ENCODE peak calls at places on chromosomes 12 and 14, in ten cellular contexts. L is IMR-90; R is coronary artery; N is thoracic aorta; S is hepatocyte; W is endodermal cell; Y is B cell; X is nephron progenitor cell; A is CD4-positive, alpha-beta T cell; K is bronchial epithelial cell. C is an unnamed sample.

GRCh38 chr14:74875941-74876913 is at the start of gene PROX2:
- DNase-seq in L (no peak), R (no peak), N (no peak), S (no peak), W (no peak), Y (peak), X (no peak), A (no peak), K (no peak), C (peak)

GRCh38 chr12:131831021-131831571 is 2.9 kb downstream of the MMP17 start:
- DNase-seq in L (no peak), R (no peak), N (no peak), S (peak), W (peak), Y (peak), X (peak), A (no peak), K (no peak), C (no peak)

GRCh38 chr12:101599311-101599710 is 4.5 kb downstream of the MYBPC1 start:
- DNase-seq in L (no peak), R (no peak), N (no peak), S (no peak), W (no peak), Y (no peak), X (no peak), A (no peak), K (no peak), C (no peak)

GRCh38 chr12:59927041-59927440 is 331.2 kb downstream of the SLC16A7 start:
- DNase-seq in L (peak), R (no peak), N (no peak), S (no peak), W (no peak), Y (no peak), X (no peak), A (no peak), K (peak), C (no peak)

GRCh38 chr12:113184098-113184899 is 979 bp downstream of the DDX54 start:
- DNase-seq in L (no peak), R (peak), N (peak), S (no peak), W (no peak), Y (no peak), X (no peak), A (no peak), K (no peak), C (no peak)

GRCh38 chr14:55336161-55336560 is 64.9 kb downstream of the FBXO34 start:
- DNase-seq in L (no peak), R (no peak), N (no peak), S (no peak), W (no peak), Y (no peak), X (no peak), A (no peak), K (peak), C (no peak)

GRCh38 chr14:76352639-76353281 is 23.2 kb upstream of the ESRRB start:
- DNase-seq in L (peak), R (no peak), N (no peak), S (peak), W (peak), Y (peak), X (peak), A (peak), K (no peak), C (peak)

GRCh38 chr12:105262461-105263184 is 26.6 kb upstream of the APPL2 start:
- DNase-seq in L (no peak), R (no peak), N (no peak), S (no peak), W (peak), Y (no peak), X (no peak), A (no peak), K (no peak), C (no peak)

GRCh38 chr12:2691001-2691339 is 103.8 kb upstream of the FKBP4 start:
- DNase-seq in L (peak), R (peak), N (no peak), S (peak), W (peak), Y (peak), X (peak), A (peak), K (peak), C (peak)

GRCh38 chr12:57839996-57840395 is 6.5 kb downstream of the CTDSP2 start:
- DNase-seq in L (no peak), R (no peak), N (no peak), S (no peak), W (no peak), Y (no peak), X (no peak), A (no peak), K (no peak), C (no peak)

GRCh38 chr12:110935588-110935987 is 15.2 kb upstream of the MYL2 start:
- DNase-seq in L (no peak), R (no peak), N (no peak), S (no peak), W (no peak), Y (no peak), X (no peak), A (no peak), K (peak), C (no peak)

GRCh38 chr12:59093090-59093489 is 172.8 kb upstream of the LRIG3 start:
- DNase-seq in L (peak), R (no peak), N (no peak), S (no peak), W (no peak), Y (no peak), X (no peak), A (no peak), K (peak), C (no peak)

GRCh38 chr12:57460457-57461325 is 1.1 kb downstream of the GLI1 start:
- DNase-seq in L (no peak), R (no peak), N (no peak), S (peak), W (peak), Y (peak), X (peak), A (no peak), K (no peak), C (no peak)

GRCh38 chr14:73272393-73272792 is 35.1 kb downstream of the PAPLN start:
- DNase-seq in L (no peak), R (no peak), N (no peak), S (no peak), W (no peak), Y (no peak), X (no peak), A (no peak), K (no peak), C (no peak)

GRCh38 chr12:91326043-91327027 is 143.7 kb upstream of the DCN start:
- DNase-seq in L (peak), R (no peak), N (peak), S (peak), W (peak), Y (peak), X (peak), A (peak), K (peak), C (no peak)

GRCh38 chr14:88825078-88825458 is 617 bp downstream of the TTC8 start:
- DNase-seq in L (peak), R (no peak), N (no peak), S (no peak), W (no peak), Y (no peak), X (no peak), A (no peak), K (no peak), C (no peak)

GRCh38 chr12:53344824-53345485 is 8.8 kb upstream of the SP7 start:
- DNase-seq in L (peak), R (peak), N (no peak), S (peak), W (peak), Y (peak), X (peak), A (peak), K (peak), C (peak)

GRCh38 chr12:127881371-127882140 is 385.4 kb upstream of the TMEM132C start:
- DNase-seq in L (no peak), R (no peak), N (no peak), S (no peak), W (no peak), Y (no peak), X (no peak), A (no peak), K (no peak), C (no peak)

GRCh38 chr14:41558527-41558926 is 48.1 kb upstream of the LRFN5 start:
- DNase-seq in L (no peak), R (no peak), N (no peak), S (no peak), W (no peak), Y (no peak), X (no peak), A (no peak), K (no peak), C (no peak)

GRCh38 chr14:53792909-53793308 is 163.7 kb downstream of the BMP4 start:
- DNase-seq in L (no peak), R (no peak), N (no peak), S (no peak), W (peak), Y (no peak), X (no peak), A (no peak), K (no peak), C (no peak)

GRCh38 chr12:94596596-94596995 is 53.8 kb downstream of the TMCC3 start:
- DNase-seq in L (peak), R (no peak), N (no peak), S (no peak), W (no peak), Y (no peak), X (no peak), A (no peak), K (peak), C (no peak)

GRCh38 chr14:100747021-100747586 is 20.4 kb downstream of the DLK1 start:
- DNase-seq in L (peak), R (peak), N (no peak), S (peak), W (peak), Y (no peak), X (no peak), A (no peak), K (peak), C (no peak)

GRCh38 chr14:50812180-50812579 is 18.8 kb downstream of the NIN start:
- DNase-seq in L (no peak), R (no peak), N (no peak), S (no peak), W (no peak), Y (no peak), X (no peak), A (no peak), K (no peak), C (no peak)

GRCh38 chr14:91511014-91511466 is 930 bp upstream of the PPP4R3A start:
- DNase-seq in L (peak), R (no peak), N (no peak), S (no peak), W (no peak), Y (no peak), X (no peak), A (no peak), K (peak), C (no peak)

GRCh38 chr12:77364400-77364799 is 299.0 kb upstream of the E2F7 start:
- DNase-seq in L (no peak), R (no peak), N (no peak), S (no peak), W (no peak), Y (no peak), X (no peak), A (no peak), K (no peak), C (no peak)

GRCh38 chr12:4369548-4369947 is 10.0 kb downstream of the FGF23 start:
- DNase-seq in L (no peak), R (no peak), N (no peak), S (no peak), W (no peak), Y (no peak), X (no peak), A (no peak), K (no peak), C (no peak)

GRCh38 chr14:42057176-42057575 is 450.5 kb downstream of the LRFN5 start:
- DNase-seq in L (peak), R (no peak), N (no peak), S (peak), W (no peak), Y (no peak), X (no peak), A (no peak), K (no peak), C (no peak)

GRCh38 chr14:94588311-94588710 is 7.1 kb downstream of the SERPINA5 start:
- DNase-seq in L (no peak), R (no peak), N (no peak), S (no peak), W (no peak), Y (no peak), X (no peak), A (no peak), K (no peak), C (no peak)

GRCh38 chr14:70808402-70809237 is 693 bp downstream of the MAP3K9 start:
- DNase-seq in L (no peak), R (no peak), N (no peak), S (peak), W (peak), Y (peak), X (peak), A (peak), K (no peak), C (no peak)

GRCh38 chr12:71626098-71626497 is 37.5 kb downstream of the ZFC3H1 start:
- DNase-seq in L (no peak), R (no peak), N (no peak), S (no peak), W (no peak), Y (peak), X (no peak), A (no peak), K (no peak), C (no peak)

GRCh38 chr12:25997401-25997973 is 39.0 kb downstream of the RASSF8 start:
- DNase-seq in L (peak), R (no peak), N (no peak), S (no peak), W (no peak), Y (no peak), X (no peak), A (no peak), K (peak), C (no peak)

GRCh38 chr14:22002860-22003284 is 329.3 kb upstream of the OR4E1 start:
- DNase-seq in L (no peak), R (no peak), N (no peak), S (peak), W (peak), Y (no peak), X (peak), A (peak), K (no peak), C (no peak)

GRCh38 chr14:71497645-71498086 is 434.6 kb upstream of the RGS6 start:
- DNase-seq in L (peak), R (no peak), N (no peak), S (no peak), W (no peak), Y (no peak), X (no peak), A (no peak), K (peak), C (no peak)

GRCh38 chr12:1473418-1473817 is 121.0 kb downstream of the FBXL14 start:
- DNase-seq in L (no peak), R (no peak), N (no peak), S (no peak), W (peak), Y (peak), X (no peak), A (no peak), K (peak), C (no peak)

GRCh38 chr12:10901427-10901826 is 7.9 kb downstream of the TAS2R13 start:
- DNase-seq in L (no peak), R (no peak), N (no peak), S (no peak), W (no peak), Y (no peak), X (no peak), A (no peak), K (peak), C (no peak)
- TF ChIP-seq CTCF in L (no peak), R (no peak), N (no peak), S (peak), W (peak), Y (no peak), X (no peak), A (no peak), K (peak), C (no peak)

GRCh38 chr12:31928246-31929139 is 30.7 kb upstream of the RESF1 start:
- DNase-seq in L (no peak), R (no peak), N (no peak), S (no peak), W (no peak), Y (no peak), X (no peak), A (peak), K (peak), C (no peak)

GRCh38 chr12:31929140-31929526 is 30.1 kb upstream of the RESF1 start:
- DNase-seq in L (no peak), R (no peak), N (no peak), S (no peak), W (no peak), Y (no peak), X (no peak), A (no peak), K (no peak), C (no peak)

DNA sequence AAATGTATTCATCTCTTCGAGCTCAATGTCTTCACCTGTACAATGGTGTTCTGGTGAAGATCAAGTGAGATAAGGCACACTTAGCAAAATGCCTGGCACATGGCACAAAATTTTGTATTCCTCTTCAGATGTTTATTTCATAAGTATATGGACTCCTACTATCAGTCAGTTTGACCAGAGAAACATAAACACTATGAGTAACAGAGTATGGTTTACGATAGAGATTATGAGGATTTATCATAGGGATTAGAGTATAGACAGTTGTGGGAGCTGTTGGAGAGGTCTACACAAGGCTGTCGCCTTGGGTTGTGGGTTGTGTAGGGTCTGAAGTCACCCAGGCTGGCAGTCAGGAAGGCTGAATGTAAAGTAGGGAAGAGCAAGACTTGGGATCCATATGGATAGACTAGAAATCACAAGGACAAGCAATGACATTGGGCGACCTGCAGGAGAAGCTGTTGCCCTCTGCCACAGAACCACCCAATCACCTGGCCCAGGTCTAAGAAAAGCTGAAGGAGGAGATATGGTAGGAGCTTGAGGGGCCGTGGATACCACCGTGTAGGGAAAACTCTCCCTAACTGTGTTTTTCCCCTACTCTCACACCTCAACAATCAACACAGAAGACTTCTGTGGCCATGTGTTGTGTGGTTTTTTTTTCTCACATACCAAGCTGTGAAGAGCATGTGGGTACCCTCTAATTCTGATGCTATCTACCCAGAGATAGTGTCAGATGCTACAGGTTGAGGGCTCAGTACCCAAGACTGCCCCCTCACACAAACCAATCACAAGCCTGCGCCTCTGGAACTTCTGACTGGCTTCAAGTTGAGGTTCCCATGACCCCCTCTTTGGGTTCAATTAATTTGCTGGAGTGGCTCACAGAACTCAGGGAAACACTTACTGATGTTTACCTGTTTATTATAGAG is 27.2 kb upstream of the RESF1 start:
- DNase-seq in L (no peak), R (no peak), N (no peak), S (no peak), W (peak), Y (no peak), X (no peak), A (no peak), K (no peak), C (peak)
- TF ChIP-seq CTCF in L (no peak), R (no peak), N (no peak), S (no peak), W (peak), Y (no peak), X (no peak), A (no peak), K (no peak), C (no peak)

DNA sequence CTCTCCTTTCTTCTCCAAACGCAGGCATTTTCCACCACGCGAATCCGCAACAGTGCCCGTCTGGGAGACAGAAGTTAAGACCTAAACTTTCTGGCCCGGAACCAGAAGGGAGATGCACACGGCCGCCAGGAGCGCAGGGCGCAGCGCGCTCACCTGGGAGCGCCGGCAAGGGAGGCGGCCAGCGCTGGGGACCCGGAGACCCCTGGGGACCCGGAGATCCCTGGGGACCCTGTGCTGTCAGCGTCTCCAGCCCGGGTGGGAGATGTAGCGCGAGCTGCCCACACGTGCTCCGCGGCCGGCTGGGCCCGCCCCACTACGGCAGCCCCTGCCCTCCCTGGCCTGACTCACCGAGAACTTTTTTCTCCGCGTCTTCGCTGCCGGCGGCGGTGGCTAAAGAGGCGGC is 620 bp downstream of the YBX3 start:
- DNase-seq in L (peak), R (peak), N (peak), S (peak), W (peak), Y (peak), X (peak), A (no peak), K (peak), C (peak)
- TF ChIP-seq CTCF in L (no peak), R (no peak), N (no peak), S (no peak), W (peak), Y (no peak), X (no peak), A (no peak), K (peak), C (no peak)

GRCh38 chr14:93332853-93333630 is at the start of gene BTBD7:
- DNase-seq in L (peak), R (peak), N (peak), S (peak), W (peak), Y (peak), X (peak), A (peak), K (peak), C (peak)
- TF ChIP-seq CTCF in L (peak), R (no peak), N (no peak), S (peak), W (peak), Y (no peak), X (no peak), A (no peak), K (peak), C (no peak)

DNA sequence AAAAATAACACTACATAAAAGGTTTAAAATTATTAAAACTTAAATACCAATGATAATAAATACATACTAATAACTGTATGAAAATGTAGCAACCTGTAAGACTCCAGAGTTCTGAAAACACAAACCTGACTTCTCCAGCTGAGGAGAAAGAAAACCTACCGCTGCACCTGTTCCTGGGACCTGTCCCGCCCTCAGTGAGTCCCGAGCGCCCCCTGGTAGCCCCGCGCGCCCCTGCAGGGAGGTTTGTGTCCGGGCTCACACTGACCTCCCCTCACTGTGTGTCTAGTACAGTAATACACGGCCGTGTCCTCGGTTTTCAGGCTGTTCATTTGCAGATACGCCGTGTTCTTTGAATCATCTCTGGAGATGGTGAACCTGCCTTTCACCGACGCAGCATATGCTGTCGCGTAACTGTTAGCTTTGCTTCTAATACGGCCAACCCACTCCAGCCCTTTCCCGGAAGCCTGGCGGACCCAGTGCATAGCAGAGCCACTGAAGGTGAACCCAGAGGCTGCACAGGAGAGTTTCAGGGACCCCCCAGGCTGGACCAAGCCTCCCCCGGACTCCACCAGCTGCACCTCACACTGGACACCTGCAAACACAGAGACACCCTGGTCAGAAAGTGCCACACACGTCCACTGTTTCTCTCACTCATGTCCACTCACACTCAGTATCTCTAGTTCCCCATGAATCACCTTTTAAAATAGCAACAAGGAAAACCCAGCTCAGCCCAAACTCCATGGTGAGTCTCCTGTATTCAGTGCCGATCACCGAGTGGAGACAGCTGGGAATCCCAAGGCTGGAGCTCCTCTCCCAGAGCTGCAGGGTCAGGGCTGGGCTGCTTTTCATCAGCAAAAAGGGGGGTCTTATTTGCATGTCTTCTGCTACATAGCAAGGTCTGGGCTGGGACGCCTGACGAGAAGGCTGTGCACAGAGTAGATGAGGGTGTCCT is 1276.3 kb downstream of the TMEM121 start:
- DNase-seq in L (no peak), R (no peak), N (no peak), S (no peak), W (peak), Y (peak), X (no peak), A (no peak), K (no peak), C (no peak)
- TF ChIP-seq CTCF in L (no peak), R (no peak), N (no peak), S (no peak), W (no peak), Y (no peak), X (no peak), A (no peak), K (no peak), C (no peak)

GRCh38 chr12:87311206-87311605 is 718.0 kb downstream of the C12orf50 start:
- DNase-seq in L (peak), R (no peak), N (no peak), S (no peak), W (no peak), Y (no peak), X (no peak), A (no peak), K (no peak), C (no peak)
- TF ChIP-seq CTCF in L (no peak), R (no peak), N (no peak), S (no peak), W (no peak), Y (no peak), X (no peak), A (no peak), K (no peak), C (no peak)

GRCh38 chr14:68961361-68961760 is 17.7 kb downstream of the ACTN1 start:
- DNase-seq in L (no peak), R (no peak), N (no peak), S (no peak), W (no peak), Y (no peak), X (no peak), A (no peak), K (no peak), C (no peak)
- TF ChIP-seq CTCF in L (no peak), R (no peak), N (no peak), S (no peak), W (no peak), Y (no peak), X (no peak), A (no peak), K (no peak), C (no peak)